ENCODE peak calls at places on chromosomes 12 and 14, in five cellular contexts. O is lower lobe of right lung, Q is esophagus muscularis mucosa, Y is fibroblast of lung, L is trophoblast cell. F is an unnamed sample. For H3K4me1, the result is how much of the 10 kb centered on the place peaks cover.

GRCh38 chr14:50410921-50411320 is 14.2 kb upstream of the CDKL1 start:
- DNase-seq in O (no peak), Q (no peak), Y (peak), L (no peak), F (no peak)

GRCh38 chr14:67610491-67610890 is 9.2 kb upstream of the ARG2 start:
- DNase-seq in O (no peak), Q (no peak), Y (no peak), L (no peak), F (no peak)

GRCh38 chr14:50303744-50304471 is 8.1 kb downstream of the L2HGDH start:
- DNase-seq in O (peak), Q (no peak), Y (peak), L (peak), F (no peak)

GRCh38 chr12:43676183-43676813 is 82.3 kb downstream of the PUS7L start:
- DNase-seq in O (no peak), Q (no peak), Y (no peak), L (peak), F (peak)

GRCh38 chr12:52920937-52921336 is 16.1 kb upstream of the KRT8 start:
- DNase-seq in O (no peak), Q (no peak), Y (no peak), L (peak), F (no peak)

GRCh38 chr12:65536876-65537661 is 258.6 kb downstream of the MSRB3 start:
- DNase-seq in O (no peak), Q (no peak), Y (peak), L (peak), F (peak)

GRCh38 chr14:106831322-106831720 is 1304.9 kb downstream of the TMEM121 start:
- DNase-seq in O (peak), Q (peak), Y (no peak), L (peak), F (no peak)

GRCh38 chr12:48349471-48349870 is 1.2 kb downstream of the ZNF641 start:
- DNase-seq in O (no peak), Q (no peak), Y (peak), L (no peak), F (no peak)

GRCh38 chr14:61839452-61839851 is 77.2 kb downstream of the SNAPC1 start:
- DNase-seq in O (no peak), Q (no peak), Y (peak), L (no peak), F (no peak)

GRCh38 chr12:76967181-76967885 is 88.5 kb upstream of the CSRP2 start:
- DNase-seq in O (no peak), Q (no peak), Y (no peak), L (no peak), F (no peak)

GRCh38 chr12:124861492-124861891 is 2.2 kb downstream of the SCARB1 start:
- DNase-seq in O (no peak), Q (no peak), Y (peak), L (peak), F (no peak)

GRCh38 chr14:102760485-102761193 is 16.6 kb upstream of the TRAF3 start:
- DNase-seq in O (no peak), Q (no peak), Y (no peak), L (no peak), F (no peak)

GRCh38 chr12:99054601-99055128 is 409.6 kb downstream of the APAF1 start:
- DNase-seq in O (no peak), Q (no peak), Y (peak), L (no peak), F (no peak)

GRCh38 chr12:41936333-41936732 is 208.3 kb downstream of the GXYLT1 start:
- DNase-seq in O (no peak), Q (no peak), Y (no peak), L (no peak), F (no peak)

GRCh38 chr12:88870000-88870737 is 289.9 kb upstream of the KITLG start:
- DNase-seq in O (no peak), Q (no peak), Y (peak), L (no peak), F (no peak)

GRCh38 chr12:124457287-124458219 is 109.9 kb downstream of the NCOR2 start:
- DNase-seq in O (peak), Q (peak), Y (peak), L (peak), F (no peak)

GRCh38 chr12:30970559-30971202 is 44.1 kb downstream of the TSPAN11 start:
- DNase-seq in O (no peak), Q (no peak), Y (no peak), L (peak), F (no peak)

GRCh38 chr12:107775093-107775721 is 703 bp downstream of the ASCL4 start:
- DNase-seq in O (no peak), Q (no peak), Y (no peak), L (no peak), F (peak)

GRCh38 chr14:92105845-92106094 is 612 bp downstream of the ATXN3 start:
- DNase-seq in O (peak), Q (peak), Y (peak), L (peak), F (peak)

GRCh38 chr12:123064356-123064755 is 83.9 kb downstream of the ARL6IP4 start:
- DNase-seq in O (peak), Q (no peak), Y (no peak), L (no peak), F (no peak)

GRCh38 chr12:66195242-66195641 is 6.2 kb downstream of the IRAK3 start:
- DNase-seq in O (no peak), Q (no peak), Y (no peak), L (no peak), F (no peak)

GRCh38 chr14:53341324-53341723 is 188.2 kb upstream of the DDHD1 start:
- DNase-seq in O (no peak), Q (no peak), Y (no peak), L (peak), F (no peak)

GRCh38 chr14:24117179-24117578 is 2.4 kb upstream of the NRL start:
- DNase-seq in O (no peak), Q (no peak), Y (no peak), L (no peak), F (no peak)

GRCh38 chr12:126347421-126347820 is 1282.2 kb downstream of the AACS start:
- DNase-seq in O (no peak), Q (no peak), Y (no peak), L (no peak), F (no peak)

GRCh38 chr12:47408171-47408871 is 297.5 kb downstream of the RPAP3 start:
- DNase-seq in O (no peak), Q (no peak), Y (no peak), L (peak), F (peak)

GRCh38 chr12:92030618-92031017 is 115.0 kb downstream of the BTG1 start:
- DNase-seq in O (no peak), Q (no peak), Y (peak), L (no peak), F (no peak)
- H3K27ac ChIP-seq in O (peak), Q (peak), Y (no peak), L (no peak), F (no peak)

DNA sequence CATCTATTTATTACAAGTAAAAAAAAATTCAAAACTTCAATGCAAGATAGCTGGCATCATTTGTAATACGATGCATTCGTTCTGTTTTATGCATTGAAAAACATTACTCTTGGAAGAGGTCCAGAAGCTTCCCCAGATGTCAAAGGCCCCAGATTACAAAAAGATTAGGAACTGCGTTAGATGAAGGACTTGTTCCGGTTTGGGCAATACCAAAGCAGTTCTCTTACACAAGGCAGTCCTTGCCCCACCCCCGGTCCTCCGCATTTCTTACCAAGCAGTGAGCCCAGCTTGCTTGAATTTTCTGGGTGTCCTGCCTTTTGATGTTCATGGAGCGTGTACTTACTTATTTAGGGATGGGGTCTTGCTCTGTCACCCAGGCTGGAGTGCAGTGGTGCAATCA is 4.8 kb upstream of the HVCN1 start:
- DNase-seq in O (peak), Q (no peak), Y (no peak), L (no peak), F (no peak)
- H3K4me1 ChIP-seq in O (under half), Q (under half), Y (under half), L (under half), F (under half)

GRCh38 chr12:54025507-54026393 is 2.5 kb upstream of the HOXC6 start:
- DNase-seq in O (no peak), Q (no peak), Y (no peak), L (no peak), F (no peak)
- H3K27ac ChIP-seq in O (no peak), Q (no peak), Y (no peak), L (no peak), F (peak)

DNA sequence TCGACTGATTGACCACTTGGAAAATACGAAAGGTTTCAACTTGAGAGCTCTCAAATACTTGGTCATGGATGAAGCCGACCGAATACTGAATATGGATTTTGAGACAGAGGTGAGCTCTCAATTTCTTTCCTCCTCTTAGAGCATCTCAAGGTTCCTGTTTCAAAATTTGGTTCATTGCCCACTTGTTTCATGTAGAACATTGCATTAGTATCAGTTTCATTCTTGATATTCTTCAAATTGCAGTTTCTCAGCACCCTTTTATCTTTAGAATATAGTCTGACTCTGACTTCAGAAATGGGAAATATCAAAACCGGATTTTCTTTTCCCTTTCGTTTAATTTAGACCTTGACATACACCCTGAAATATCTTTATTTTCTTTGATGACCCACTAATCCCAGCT is 8.8 kb downstream of the DDX47 start:
- DNase-seq in O (no peak), Q (no peak), Y (no peak), L (peak), F (no peak)
- H3K4me1 ChIP-seq in O (under half), Q (under half), Y (under half), L (under half), F (under half)